ENCODE peak calls at places on chromosomes 2 and 18, in seven cellular contexts. M is thoracic aorta, S is dorsolateral prefrontal cortex, H is fibroblast of lung, Z is GM10248, K is psoas muscle, A is A549. Q is an unnamed sample.

GRCh38 chr18:70377857-70378701 is 89.2 kb downstream of the SOCS6 start:
- DNase-seq in M (no peak), S (no peak), H (no peak), Z (no peak), K (no peak), A (no peak), Q (no peak)

GRCh38 chr18:51266736-51267135 is 69.3 kb upstream of the MEX3C start:
- DNase-seq in M (no peak), S (no peak), H (no peak), Z (no peak), K (no peak), A (no peak), Q (peak; percentile 80)

GRCh38 chr18:42641996-42642395 is 473.5 kb downstream of the RIT2 start:
- DNase-seq in M (no peak), S (no peak), H (no peak), Z (no peak), K (no peak), A (no peak), Q (no peak)

GRCh38 chr2:121579326-121579725 is 48.6 kb downstream of the RNU4ATAC start:
- DNase-seq in M (no peak), S (no peak), H (no peak), Z (no peak), K (no peak), A (no peak), Q (no peak)

GRCh38 chr2:20580690-20581437 is 70.0 kb downstream of the HS1BP3 start:
- DNase-seq in M (no peak), S (no peak), H (no peak), Z (no peak), K (no peak), A (peak; percentile 55), Q (no peak)

GRCh38 chr2:239936838-239937581 is 88.1 kb downstream of the NDUFA10 start:
- DNase-seq in M (no peak), S (peak; percentile 13), H (no peak), Z (no peak), K (no peak), A (no peak), Q (peak; percentile 55)

GRCh38 chr2:11275910-11276309 is 68.5 kb downstream of the ROCK2 start:
- DNase-seq in M (no peak), S (no peak), H (no peak), Z (no peak), K (no peak), A (no peak), Q (no peak)

GRCh38 chr2:9408641-9409151 is 14.6 kb downstream of the ITGB1BP1 start:
- DNase-seq in M (no peak), S (peak; percentile 78), H (no peak), Z (no peak), K (no peak), A (no peak), Q (peak; percentile 51)

GRCh38 chr2:133824869-133825268 is 256.6 kb upstream of the NCKAP5 start:
- DNase-seq in M (no peak), S (no peak), H (no peak), Z (no peak), K (no peak), A (no peak), Q (no peak)

GRCh38 chr2:37573406-37573805 is 98.0 kb downstream of the CDC42EP3 start:
- DNase-seq in M (no peak), S (no peak), H (peak; percentile 55), Z (no peak), K (no peak), A (no peak), Q (peak; percentile 27)

GRCh38 chr2:61471905-61472805 is 1.3 kb upstream of the USP34 start:
- DNase-seq in M (no peak), S (no peak), H (peak; percentile 21), Z (peak; percentile 23), K (no peak), A (peak; percentile 39), Q (peak; percentile 42)

GRCh38 chr2:33264766-33265165 is 211.7 kb upstream of the RASGRP3 start:
- DNase-seq in M (no peak), S (no peak), H (no peak), Z (no peak), K (no peak), A (no peak), Q (no peak)

GRCh38 chr2:106057206-106057605 is 136.9 kb downstream of the UXS1 start:
- DNase-seq in M (no peak), S (no peak), H (no peak), Z (no peak), K (no peak), A (peak; percentile 13), Q (peak; percentile 29)

GRCh38 chr2:168525741-168526140 is 69.7 kb downstream of the CERS6 start:
- DNase-seq in M (no peak), S (no peak), H (no peak), Z (no peak), K (no peak), A (no peak), Q (no peak)

GRCh38 chr18:31707815-31708214 is 23.4 kb upstream of the B4GALT6 start:
- DNase-seq in M (no peak), S (no peak), H (no peak), Z (no peak), K (no peak), A (no peak), Q (no peak)

GRCh38 chr2:216687646-216688045 is 7.7 kb downstream of the IGFBP5 start:
- DNase-seq in M (no peak), S (no peak), H (no peak), Z (no peak), K (no peak), A (peak; percentile 38), Q (no peak)

GRCh38 chr2:45652090-45653050 is 895 bp downstream of the PRKCE start:
- DNase-seq in M (no peak), S (peak; percentile 53), H (peak; percentile 70), Z (peak; percentile 32), K (peak; percentile 57), A (peak; percentile 20), Q (peak; percentile 28)

GRCh38 chr18:53747761-53748160 is 476.7 kb downstream of the MBD2 start:
- DNase-seq in M (no peak), S (no peak), H (no peak), Z (no peak), K (no peak), A (no peak), Q (no peak)

GRCh38 chr2:113966832-113967231 is 76.9 kb downstream of the ACTR3 start:
- DNase-seq in M (no peak), S (no peak), H (peak; percentile 21), Z (no peak), K (no peak), A (peak; percentile 34), Q (no peak)

GRCh38 chr2:130337735-130338325 is 4.9 kb upstream of the IMP4 start:
- DNase-seq in M (no peak), S (no peak), H (peak; percentile 72), Z (no peak), K (no peak), A (no peak), Q (peak; percentile 22)

GRCh38 chr18:3008546-3008945 is 4.4 kb downstream of the LPIN2 start:
- DNase-seq in M (no peak), S (no peak), H (peak; percentile 91), Z (no peak), K (no peak), A (peak; percentile 57), Q (peak; percentile 63)

GRCh38 chr2:228369400-228370031 is 188.0 kb upstream of the SPHKAP start:
- DNase-seq in M (no peak), S (no peak), H (no peak), Z (no peak), K (no peak), A (no peak), Q (no peak)

GRCh38 chr18:31230495-31230894 is 67.8 kb upstream of the DSC1 start:
- DNase-seq in M (no peak), S (no peak), H (no peak), Z (peak; percentile 29), K (no peak), A (peak; percentile 55), Q (peak; percentile 86)

GRCh38 chr18:58484989-58485962 is 143.6 kb downstream of the ALPK2 start:
- DNase-seq in M (no peak), S (no peak), H (no peak), Z (no peak), K (no peak), A (no peak), Q (no peak)
- TF ChIP-seq CTCF in M (no peak), S (no peak), H (no peak), Z (no peak), K (no peak), A (no peak), Q (no peak)

DNA sequence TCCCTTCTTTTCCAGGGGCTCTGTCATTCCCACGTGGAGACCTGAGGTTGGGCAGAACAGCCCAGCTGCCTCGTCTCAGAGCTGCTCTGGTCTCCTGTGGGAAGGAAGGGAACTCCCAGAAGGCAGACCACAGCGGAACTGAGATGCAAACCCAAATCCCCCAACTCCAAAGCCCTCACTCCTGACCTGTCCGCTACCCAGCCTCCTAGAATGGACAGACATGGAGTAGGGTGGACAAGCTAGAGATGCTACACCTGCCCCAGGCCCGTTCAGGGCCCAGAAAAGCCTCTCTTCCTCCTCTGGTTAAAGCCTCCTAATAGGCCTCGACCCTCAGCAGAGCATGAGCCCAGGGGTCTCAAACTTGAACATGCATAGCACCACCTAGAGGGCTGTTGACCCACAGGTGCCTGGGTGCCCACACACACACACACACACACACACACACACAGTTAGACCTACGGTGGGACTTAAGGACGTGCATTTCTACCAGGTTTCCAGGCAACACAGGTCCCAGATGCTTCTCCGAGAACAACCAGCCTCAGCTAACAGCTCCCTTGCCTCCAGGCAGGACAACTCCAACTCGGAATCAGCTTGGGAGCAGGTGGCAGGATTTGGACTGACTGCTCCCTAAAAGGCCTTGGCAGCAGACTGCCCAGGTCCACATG is 93.5 kb downstream of the TNS1 start:
- DNase-seq in M (no peak), S (no peak), H (no peak), Z (no peak), K (no peak), A (no peak), Q (no peak)
- TF ChIP-seq CTCF in M (no peak), S (no peak), H (no peak), Z (no peak), K (no peak), A (no peak), Q (no peak)

GRCh38 chr2:207621640-207622039 is 3.6 kb downstream of the METTL21A start:
- DNase-seq in M (no peak), S (no peak), H (no peak), Z (no peak), K (no peak), A (no peak), Q (no peak)

GRCh38 chr2:207624170-207625013 is 802 bp downstream of the METTL21A start:
- DNase-seq in M (no peak), S (peak; percentile 56), H (peak; percentile 73), Z (peak; percentile 40), K (peak; percentile 69), A (peak; percentile 54), Q (peak; percentile 58)

GRCh38 chr2:207630491-207630890 is 5.3 kb upstream of the METTL21A start:
- DNase-seq in M (no peak), S (no peak), H (no peak), Z (no peak), K (no peak), A (no peak), Q (no peak)

GRCh38 chr2:207629553-207629952 is 4.4 kb upstream of the METTL21A start:
- DNase-seq in M (no peak), S (no peak), H (no peak), Z (no peak), K (no peak), A (no peak), Q (no peak)

GRCh38 chr2:207625014-207625755 is at the start of gene METTL21A:
- DNase-seq in M (peak; percentile 38), S (peak; percentile 86), H (peak; percentile 86), Z (peak; percentile 97), K (peak; percentile 88), A (peak; percentile 93), Q (peak; percentile 85)
- TF ChIP-seq CTCF in M (peak; percentile 38), S (no peak), H (peak; percentile 40), Z (peak; percentile 64), K (peak; percentile 49), A (peak; percentile 43), Q (peak; percentile 25)

GRCh38 chr18:74963820-74964446 is 245.0 kb downstream of the PTGR3 start:
- DNase-seq in M (no peak), S (no peak), H (peak; percentile 76), Z (peak; percentile 38), K (no peak), A (peak; percentile 47), Q (peak; percentile 69)
- TF ChIP-seq CTCF in M (no peak), S (peak; percentile 45), H (peak; percentile 60), Z (peak; percentile 46), K (peak; percentile 14), A (peak; percentile 40), Q (peak; percentile 37)